ENCODE peak calls at places on chromosomes 1 and 21, in eight cellular contexts. A, G, V, D, C, E, B and Z are unnamed samples.

GRCh38 chr1:205591522-205592351 is 40.1 kb downstream of the ELK4 start:
- DNase-seq in B (peak), G (peak), D (peak), E (peak), C (peak), A (peak), V (peak), Z (peak)

GRCh38 chr1:157390646-157391045 is 161.7 kb downstream of the FCRL5 start:
- DNase-seq in G (peak), E (peak), A (no peak), C (no peak), B (no peak), D (peak), V (no peak), Z (no peak)

GRCh38 chr1:229716692-229717091 is 90.6 kb downstream of the URB2 start:
- DNase-seq in V (no peak), G (no peak), E (no peak), B (no peak), A (no peak), D (no peak), C (no peak), Z (no peak)

GRCh38 chr1:69589799-69590198 is 22.1 kb downstream of the LRRC7 start:
- DNase-seq in A (no peak), V (no peak), G (no peak), E (no peak), D (no peak), C (no peak), B (no peak), Z (no peak)

GRCh38 chr1:22712502-22713271 is 2.0 kb downstream of the EPHB2 start:
- DNase-seq in E (peak), A (peak), D (no peak), G (no peak), C (no peak), B (no peak), V (no peak), Z (no peak)

GRCh38 chr21:33286076-33286475 is 19.9 kb downstream of the IL10RB start:
- DNase-seq in V (no peak), D (no peak), G (no peak), B (no peak), A (no peak), C (no peak), E (no peak), Z (no peak)

GRCh38 chr1:180482425-180483275 is 19.7 kb downstream of the ACBD6 start:
- DNase-seq in D (no peak), G (peak), A (no peak), E (peak), V (no peak), B (peak), C (peak), Z (peak)

GRCh38 chr1:31891280-31891679 is 46.9 kb downstream of the PTP4A2 start:
- DNase-seq in A (no peak), V (no peak), C (no peak), B (no peak), G (no peak), E (peak), D (no peak), Z (no peak)

GRCh38 chr21:38244885-38245869 is 11.6 kb upstream of the KCNJ15 start:
- DNase-seq in D (peak), V (peak), E (peak), A (no peak), C (peak), B (no peak), G (peak), Z (no peak)

GRCh38 chr1:39943471-39944290 is 11.3 kb upstream of the MFSD2A start:
- DNase-seq in E (no peak), A (no peak), B (no peak), D (no peak), C (no peak), V (no peak), G (no peak), Z (no peak)

GRCh38 chr1:117098287-117098890 is 23.2 kb downstream of the TRIM45 start:
- DNase-seq in G (peak), D (no peak), E (no peak), A (no peak), V (no peak), C (no peak), B (no peak), Z (no peak)

GRCh38 chr1:150150511-150151021 is 850 bp downstream of the PLEKHO1 start:
- DNase-seq in E (no peak), G (peak), V (no peak), A (no peak), B (no peak), D (no peak), C (no peak), Z (no peak)

GRCh38 chr21:29376556-29376955 is 77.8 kb downstream of the BACH1 start:
- DNase-seq in E (no peak), B (peak), D (peak), C (peak), A (peak), V (no peak), G (peak), Z (peak)

GRCh38 chr21:44800103-44800502 is 1.5 kb downstream of the UBE2G2 start:
- DNase-seq in B (peak), E (peak), D (peak), G (peak), A (no peak), V (no peak), C (no peak), Z (peak)

GRCh38 chr1:151255381-151255780 is 847 bp downstream of the PSMD4 start:
- DNase-seq in B (no peak), E (peak), C (no peak), D (no peak), A (no peak), G (peak), V (no peak), Z (no peak)

GRCh38 chr1:111008031-111008430 is 44.3 kb upstream of the LRIF1 start:
- DNase-seq in E (no peak), D (no peak), G (no peak), C (no peak), V (no peak), A (no peak), B (no peak), Z (no peak)

GRCh38 chr1:226864311-226864710 is 6.1 kb upstream of the PSEN2 start:
- DNase-seq in C (no peak), B (no peak), V (no peak), G (no peak), A (no peak), E (no peak), D (no peak), Z (no peak)

GRCh38 chr1:226001852-226002666 is 2.9 kb upstream of the SDE2 start:
- DNase-seq in B (peak), E (no peak), A (no peak), D (peak), G (peak), C (peak), V (peak), Z (peak)

GRCh38 chr1:205376739-205377138 is 20.0 kb upstream of the KLHDC8A start:
- DNase-seq in D (peak), V (no peak), A (no peak), E (no peak), G (peak), B (no peak), C (no peak), Z (no peak)

GRCh38 chr1:7418442-7419080 is 352.5 kb upstream of the VAMP3 start:
- DNase-seq in E (no peak), C (no peak), D (peak), A (no peak), V (no peak), G (no peak), B (peak), Z (no peak)

GRCh38 chr1:74531807-74532206 is 19.4 kb upstream of the LRRC53 start:
- DNase-seq in G (no peak), A (no peak), B (no peak), C (no peak), V (no peak), D (no peak), E (no peak), Z (no peak)

GRCh38 chr1:172895761-172896160 is 155.0 kb downstream of the TNFSF18 start:
- DNase-seq in C (no peak), G (no peak), B (no peak), E (no peak), A (no peak), V (no peak), D (no peak), Z (no peak)

GRCh38 chr1:217921126-217921900 is 290.2 kb downstream of the SPATA17 start:
- DNase-seq in B (no peak), V (no peak), C (no peak), D (no peak), G (no peak), A (no peak), E (no peak), Z (no peak)

GRCh38 chr1:221611930-221612777 is 129.7 kb downstream of the DUSP10 start:
- DNase-seq in G (peak), E (peak), B (peak), A (no peak), D (peak), V (no peak), C (peak), Z (no peak)

GRCh38 chr1:67908260-67908936 is 75.1 kb upstream of the GNG12 start:
- DNase-seq in V (no peak), B (no peak), E (peak), D (no peak), C (no peak), G (no peak), A (no peak), Z (no peak)

GRCh38 chr1:2215909-2216766 is 12.0 kb upstream of the SKI start:
- DNase-seq in V (no peak), B (no peak), E (no peak), D (no peak), A (no peak), G (no peak), C (no peak), Z (no peak)

GRCh38 chr1:42146916-42147320 is 6.3 kb upstream of the GUCA2B start:
- DNase-seq in B (peak), G (peak), E (peak), A (peak), D (no peak), V (peak), C (peak), Z (peak)

GRCh38 chr1:21174638-21175323 is 1.9 kb downstream of the EIF4G3 start:
- DNase-seq in V (no peak), B (no peak), C (no peak), A (no peak), G (peak), D (no peak), E (peak), Z (no peak)

GRCh38 chr1:243520831-243521230 is 265.0 kb downstream of the SDCCAG8 start:
- DNase-seq in C (no peak), D (no peak), B (no peak), V (no peak), A (no peak), E (no peak), G (no peak), Z (no peak)

GRCh38 chr1:77514871-77515776 is 167.3 kb downstream of the ZZZ3 start:
- DNase-seq in D (peak), C (no peak), V (no peak), E (peak), A (no peak), B (no peak), G (peak), Z (peak)

GRCh38 chr1:79663916-79664315 is 657.4 kb upstream of the ADGRL4 start:
- DNase-seq in A (no peak), G (peak), D (no peak), E (no peak), B (no peak), C (no peak), V (no peak), Z (no peak)

GRCh38 chr21:25107708-25108107 is 499.6 kb downstream of the MRPL39 start:
- DNase-seq in D (peak), G (peak), C (no peak), V (no peak), A (no peak), B (no peak), E (peak), Z (no peak)

GRCh38 chr1:24386931-24387330 is 26.7 kb downstream of the STPG1 start:
- DNase-seq in C (no peak), D (peak), V (no peak), B (peak), G (no peak), E (no peak), A (no peak), Z (no peak)

GRCh38 chr1:21313886-21314796 is 23.9 kb upstream of the ECE1 start:
- DNase-seq in C (no peak), D (no peak), A (no peak), V (no peak), G (peak), E (no peak), B (no peak), Z (no peak)

GRCh38 chr1:244116946-244117345 is 65.9 kb downstream of the ZBTB18 start:
- DNase-seq in B (no peak), V (no peak), G (no peak), C (no peak), E (no peak), A (no peak), D (no peak), Z (no peak)

GRCh38 chr1:23743287-23744052 is at the start of gene ELOA:
- DNase-seq in C (peak), V (peak), A (peak), G (peak), B (peak), D (peak), E (peak), Z (peak)

GRCh38 chr1:184621262-184621661 is 133.4 kb downstream of the EDEM3 start:
- DNase-seq in G (peak), E (peak), B (no peak), C (no peak), A (no peak), V (no peak), D (no peak), Z (no peak)

GRCh38 chr1:7474786-7475502 is 296.2 kb upstream of the VAMP3 start:
- DNase-seq in B (no peak), C (no peak), D (no peak), G (no peak), A (no peak), E (no peak), V (no peak), Z (no peak)